ENCODE peak calls at places on chromosome 2, in eight cellular contexts. Z, O, I, H, T, J, R and M are unnamed samples.

GRCh38 chr2:211751853-211752252 is 786.7 kb downstream of the ERBB4 start:
- DNase-seq in I (no peak), H (no peak), J (no peak), O (no peak), T (no peak), R (no peak), Z (no peak), M (no peak)

GRCh38 chr2:217835931-217836881 is 166.6 kb downstream of the TNS1 start:
- DNase-seq in J (no peak), T (no peak), I (peak), O (no peak), H (peak), Z (no peak), R (peak), M (no peak)

GRCh38 chr2:219344756-219345458 is 12.4 kb upstream of the RESP18 start:
- DNase-seq in T (no peak), H (peak), Z (no peak), R (peak), I (peak), J (no peak), O (no peak), M (no peak)

GRCh38 chr2:128448331-128449225 is 129.9 kb upstream of the HS6ST1 start:
- DNase-seq in Z (no peak), O (no peak), I (no peak), R (no peak), H (no peak), T (no peak), J (no peak), M (no peak)

GRCh38 chr2:102848366-102848839 is 86.6 kb downstream of the TMEM182 start:
- DNase-seq in O (no peak), Z (peak), T (peak), J (no peak), I (peak), R (peak), H (peak), M (no peak)

GRCh38 chr2:56170536-56170935 is 13.3 kb upstream of the CCDC85A start:
- DNase-seq in I (no peak), O (no peak), T (no peak), J (no peak), R (no peak), Z (no peak), H (no peak), M (no peak)

GRCh38 chr2:133561045-133561852 is 7.0 kb downstream of the NCKAP5 start:
- DNase-seq in O (no peak), J (no peak), R (peak), T (peak), I (peak), Z (no peak), H (peak), M (no peak)

GRCh38 chr2:152071518-152071917 is 27.3 kb downstream of the CACNB4 start:
- DNase-seq in Z (no peak), R (no peak), H (no peak), T (no peak), J (no peak), O (no peak), I (no peak), M (no peak)

GRCh38 chr2:74502147-74502719 is 2.8 kb upstream of the LBX2 start:
- DNase-seq in R (peak), J (no peak), T (no peak), O (no peak), H (peak), Z (no peak), I (no peak), M (no peak)

GRCh38 chr2:177633910-177634294 is 241.3 kb downstream of the AGPS start:
- DNase-seq in R (no peak), H (no peak), I (no peak), T (no peak), Z (no peak), O (no peak), J (no peak), M (no peak)

GRCh38 chr2:40178971-40179370 is 272.9 kb downstream of the SLC8A1 start:
- DNase-seq in R (no peak), T (no peak), H (no peak), I (no peak), Z (no peak), J (no peak), O (no peak), M (no peak)

GRCh38 chr2:130162968-130163367 is 18.1 kb upstream of the CCDC74B start:
- DNase-seq in Z (no peak), J (no peak), T (no peak), H (no peak), O (no peak), R (no peak), I (no peak), M (no peak)

GRCh38 chr2:98908909-98909308 is 27.1 kb downstream of the CRACDL start:
- DNase-seq in Z (no peak), J (no peak), I (peak), R (peak), H (peak), T (no peak), O (no peak), M (peak)